ENCODE peak calls at places on chromosomes 1 and 21, in five cellular contexts. N, I, T, U and L are unnamed samples.
A peak's percentile ranks its signal among the peaks of the same experiment; 100 is the strongest.

GRCh38 chr1:147723691-147724323 is 36.6 kb downstream of the GJA5 start:
- DNase-seq in U (no peak), I (no peak), T (peak; percentile 53), N (peak; percentile 72), L (no peak)

GRCh38 chr21:28068455-28069358 is 924.0 kb downstream of the LTN1 start:
- DNase-seq in U (no peak), T (no peak), N (no peak), I (no peak), L (no peak)

GRCh38 chr21:39935716-39936115 is 68.5 kb downstream of the PCP4 start:
- DNase-seq in N (no peak), U (no peak), I (no peak), T (no peak), L (no peak)

GRCh38 chr1:93533677-93534076 is 85.8 kb downstream of the FNBP1L start:
- DNase-seq in T (no peak), I (no peak), U (no peak), N (no peak), L (no peak)

GRCh38 chr1:109933856-109934711 is 23.4 kb downstream of the CSF1 start:
- DNase-seq in N (no peak), I (no peak), U (no peak), T (no peak), L (peak; percentile 32)

GRCh38 chr1:210754931-210755670 is 378.8 kb downstream of the KCNH1 start:
- DNase-seq in T (no peak), I (no peak), N (no peak), U (no peak), L (no peak)

GRCh38 chr1:39130297-39130696 is 74.2 kb upstream of the MACF1 start:
- DNase-seq in T (no peak), U (no peak), I (no peak), N (no peak), L (peak; percentile 52)

GRCh38 chr1:6358144-6358624 is 35.4 kb downstream of the ACOT7 start:
- DNase-seq in I (no peak), U (no peak), N (no peak), T (no peak), L (no peak)

GRCh38 chr1:95396557-95396956 is 162.5 kb downstream of the RWDD3 start:
- DNase-seq in I (no peak), U (no peak), N (no peak), T (no peak), L (no peak)

GRCh38 chr1:67921725-67922489 is 88.6 kb upstream of the GNG12 start:
- DNase-seq in N (no peak), T (no peak), U (no peak), I (no peak), L (no peak)

GRCh38 chr1:186648606-186649005 is 31.6 kb downstream of the PTGS2 start:
- DNase-seq in T (no peak), U (no peak), N (no peak), I (no peak), L (no peak)

GRCh38 chr1:207519505-207520399 is 23.8 kb downstream of the CR1 start:
- DNase-seq in I (no peak), N (no peak), T (no peak), U (no peak), L (no peak)

GRCh38 chr1:37028981-37029617 is 5.2 kb downstream of the GRIK3 start:
- DNase-seq in T (peak; percentile 54), N (no peak), U (no peak), I (no peak), L (no peak)

GRCh38 chr1:150161747-150162581 is 12.2 kb downstream of the PLEKHO1 start:
- DNase-seq in N (no peak), U (no peak), I (no peak), T (no peak), L (peak; percentile 28)

GRCh38 chr1:3065396-3065795 is 3.6 kb upstream of the PRDM16 start:
- DNase-seq in T (no peak), I (no peak), U (no peak), N (peak; percentile 40), L (no peak)

GRCh38 chr1:206503591-206504362 is 3.6 kb upstream of the RASSF5 start:
- DNase-seq in N (no peak), I (no peak), U (no peak), T (no peak), L (peak; percentile 99)

GRCh38 chr1:28370220-28371010 is 875 bp downstream of the PHACTR4 start:
- DNase-seq in U (peak; percentile 2), T (no peak), N (no peak), I (no peak), L (peak; percentile 55)

GRCh38 chr1:46532498-46533178 is 18.8 kb downstream of the KNCN start:
- DNase-seq in N (peak; percentile 85), U (peak; percentile 62), T (no peak), I (peak; percentile 75), L (peak; percentile 73)

GRCh38 chr1:199667079-199667478 is 360.4 kb upstream of the NR5A2 start:
- DNase-seq in U (no peak), N (peak; percentile 67), I (no peak), T (no peak), L (no peak)

GRCh38 chr1:247367786-247368342 is 36.2 kb upstream of the ZNF496 start:
- DNase-seq in I (no peak), N (no peak), T (no peak), U (no peak), L (no peak)

GRCh38 chr1:212738330-212738729 is 38.7 kb upstream of the BATF3 start:
- DNase-seq in N (no peak), T (no peak), U (no peak), I (no peak), L (no peak)

GRCh38 chr1:243939167-243939848 is 89.3 kb upstream of the AKT3 start:
- DNase-seq in N (no peak), I (no peak), U (no peak), T (no peak), L (no peak)

GRCh38 chr1:110082477-110082876 is 12.0 kb upstream of the ALX3 start:
- DNase-seq in U (no peak), N (no peak), T (no peak), I (no peak), L (no peak)

GRCh38 chr1:119435061-119435460 is 20.1 kb downstream of the HSD3B2 start:
- DNase-seq in I (no peak), N (no peak), U (no peak), T (no peak), L (no peak)

GRCh38 chr1:20413136-20413790 is 72.7 kb downstream of the CAMK2N1 start:
- DNase-seq in I (no peak), N (no peak), U (no peak), T (no peak), L (peak; percentile 31)

GRCh38 chr21:31265293-31265692 is 78.8 kb downstream of the TIAM1 start:
- DNase-seq in T (no peak), U (no peak), N (no peak), I (no peak), L (no peak)

GRCh38 chr1:62288669-62289068 is 30.6 kb downstream of the KANK4 start:
- DNase-seq in U (no peak), I (no peak), T (no peak), N (no peak), L (no peak)

GRCh38 chr1:4309676-4310320 is 344.6 kb upstream of the AJAP1 start:
- DNase-seq in I (no peak), N (peak; percentile 45), U (no peak), T (no peak), L (no peak)

GRCh38 chr1:200524092-200524491 is 96.5 kb downstream of the KIF14 start:
- DNase-seq in T (no peak), N (no peak), I (no peak), U (no peak), L (no peak)

GRCh38 chr1:52502789-52503188 is 50.1 kb downstream of the TUT4 start:
- DNase-seq in N (no peak), I (peak; percentile 30), U (no peak), T (no peak), L (no peak)

GRCh38 chr1:30034627-30035521 is 688.5 kb downstream of the MATN1 start:
- DNase-seq in N (peak; percentile 47), I (no peak), T (no peak), U (no peak), L (peak; percentile 59)

GRCh38 chr1:10674700-10675598 is 121.5 kb downstream of the CASZ1 start:
- DNase-seq in I (no peak), N (no peak), U (no peak), T (no peak), L (no peak)

DNA sequence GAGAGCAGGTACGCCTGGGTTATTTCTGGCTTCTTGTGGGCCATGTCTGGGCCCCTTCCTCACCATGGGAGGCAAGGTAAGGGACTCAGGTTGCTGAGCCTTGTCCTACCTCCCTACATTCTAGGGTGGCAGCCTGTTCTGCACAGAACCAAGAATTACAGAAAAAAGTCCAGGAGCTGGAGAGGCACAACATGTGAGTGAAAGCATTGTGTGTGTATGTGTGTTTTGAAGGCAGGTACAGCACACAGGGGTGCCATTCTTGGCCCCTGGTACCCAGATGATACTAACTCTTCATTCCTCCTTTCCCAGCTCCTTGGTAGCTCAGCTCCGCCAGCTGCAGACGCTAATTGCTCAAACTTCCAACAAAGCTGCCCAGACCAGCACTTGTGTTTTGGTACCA is 4.4 kb downstream of the JTB start:
- DNase-seq in T (no peak), I (no peak), U (no peak), N (no peak), L (no peak)
- H3K27ac ChIP-seq in T (no peak overlapping the region), I (no peak overlapping the region), U (no peak overlapping the region), N (no peak overlapping the region), L (no peak overlapping the region)

GRCh38 chr1:16969651-16970050 is 10.8 kb downstream of the MFAP2 start:
- DNase-seq in T (no peak), I (no peak), U (no peak), N (no peak), L (no peak)
- H3K36me3 ChIP-seq in T (peaks cover 22% of the 10 kb centered on the region), I (no peaks in the 10 kb centered on the region), U (no peaks in the 10 kb centered on the region), N (peaks cover 12% of the 10 kb centered on the region), L (no peaks in the 10 kb centered on the region)

DNA sequence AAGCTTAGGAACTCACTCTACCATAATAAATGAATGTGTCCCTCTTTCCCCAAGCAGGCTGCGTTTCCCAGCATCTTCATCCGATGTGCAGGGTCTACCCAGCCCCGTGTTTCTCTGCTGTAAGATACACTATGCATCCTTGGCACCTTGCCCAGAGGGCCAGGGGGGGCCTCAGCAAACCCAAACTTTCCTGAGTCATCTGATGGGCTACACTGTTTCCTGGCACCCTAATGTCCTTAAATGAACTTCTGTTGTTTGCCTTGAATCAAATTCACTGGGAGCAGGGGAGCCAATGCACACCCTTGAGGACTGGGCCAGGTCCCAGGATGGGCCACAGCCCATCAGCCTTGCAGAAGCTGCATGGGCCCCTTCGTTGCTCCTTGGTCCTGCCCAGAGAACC is 145.5 kb downstream of the IGSF21 start:
- DNase-seq in U (no peak), N (no peak), T (no peak), I (no peak), L (no peak)
- H3K4me1 ChIP-seq in U (no peaks in the 10 kb centered on the region), N (no peaks in the 10 kb centered on the region), T (peaks cover 2% of the 10 kb centered on the region), I (no peaks in the 10 kb centered on the region), L (no peaks in the 10 kb centered on the region)

DNA sequence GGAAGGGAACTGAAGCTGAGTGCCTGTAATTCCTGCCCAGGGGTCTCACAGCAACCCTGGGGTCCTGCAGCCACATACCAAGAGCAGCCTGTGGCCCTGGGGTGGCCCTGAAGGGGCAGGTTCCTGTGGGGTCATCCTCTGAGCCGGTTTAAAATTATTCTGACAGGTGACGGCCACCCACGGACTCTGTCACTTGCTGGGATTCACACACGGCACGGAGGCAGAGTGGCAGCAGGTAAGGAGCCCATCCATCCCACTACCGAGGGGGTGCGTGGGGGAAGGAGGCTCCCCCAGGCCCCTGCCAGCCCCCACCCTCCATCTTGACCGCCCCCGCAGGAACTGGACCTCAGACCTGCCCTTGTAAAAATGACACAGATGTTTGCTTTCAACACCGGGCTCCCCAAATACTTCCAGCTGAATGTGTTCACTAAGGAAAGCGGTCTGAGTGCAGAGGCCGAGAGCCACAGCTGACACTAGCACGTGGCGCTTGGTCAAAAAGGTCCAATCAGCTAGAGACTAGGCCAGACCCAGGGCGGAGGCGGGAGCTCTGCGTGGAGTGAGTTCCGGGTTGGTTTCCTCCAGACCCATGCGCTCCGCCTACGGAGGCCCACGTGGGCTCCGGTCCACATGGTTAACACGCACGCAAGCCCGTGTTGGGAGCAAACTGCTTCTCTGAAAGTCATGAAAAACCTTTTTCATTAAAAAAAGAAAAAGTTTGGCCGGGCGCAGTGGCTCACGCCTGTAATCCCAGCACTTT is 10.0 kb downstream of the YBEY start:
- DNase-seq in N (peak; percentile 91), I (peak; percentile 82), T (no peak), U (peak; percentile 31), L (no peak)
- H3K27ac ChIP-seq in N (peak overlapping the region; percentile 25), I (peak overlapping the region; percentile 61), T (no peak overlapping the region), U (no peak overlapping the region), L (no peak overlapping the region)